ENCODE peak calls at places on chromosome 12, in nine cellular contexts. One of them, this sample, is unnamed.
A peak's percentile ranks its signal among the peaks of the same experiment; 100 is the strongest.

GRCh38 chr12:122749569-122750332 is 2.9 kb upstream of the DENR start:
- DNase-seq in T-helper 2 cell: no peak
- DNase-seq in activated gamma-delta T cell treated with anti-CD3 and anti-CD28 coated beads, Interleukin-2, amount 50 U/mL, for 16 hours: no peak
- DNase-seq in GM03348: no peak
- DNase-seq in activated CD4-positive, alpha-beta T cell treated with anti-CD3 and anti-CD28 coated beads, Interleukin-2, amount 50 U/mL, for 24 hours: no peak
- DNase-seq in PC-3: peak; percentile 86
- DNase-seq in activated CD8-positive, alpha-beta memory T cell treated with anti-CD3 and anti-CD28 coated beads for 4 hours: no peak
- DNase-seq in cardiac septum: no peak
- DNase-seq in iris pigment epithelial cell: no peak
- DNase-seq in this sample: no peak

GRCh38 chr12:119668315-119668651 is 350 bp downstream of the PRKAB1 start:
- DNase-seq in T-helper 2 cell: no peak
- DNase-seq in activated gamma-delta T cell treated with anti-CD3 and anti-CD28 coated beads, Interleukin-2, amount 50 U/mL, for 16 hours: no peak
- DNase-seq in GM03348: peak; percentile 29
- DNase-seq in activated CD4-positive, alpha-beta T cell treated with anti-CD3 and anti-CD28 coated beads, Interleukin-2, amount 50 U/mL, for 24 hours: no peak
- DNase-seq in PC-3: peak; percentile 20
- DNase-seq in activated CD8-positive, alpha-beta memory T cell treated with anti-CD3 and anti-CD28 coated beads for 4 hours: no peak
- DNase-seq in cardiac septum: no peak
- DNase-seq in iris pigment epithelial cell: no peak
- DNase-seq in this sample: peak; percentile 28

GRCh38 chr12:19869413-19869812 is 430.1 kb downstream of the AEBP2 start:
- DNase-seq in T-helper 2 cell: no peak
- DNase-seq in activated gamma-delta T cell treated with anti-CD3 and anti-CD28 coated beads, Interleukin-2, amount 50 U/mL, for 16 hours: no peak
- DNase-seq in GM03348: no peak
- DNase-seq in activated CD4-positive, alpha-beta T cell treated with anti-CD3 and anti-CD28 coated beads, Interleukin-2, amount 50 U/mL, for 24 hours: no peak
- DNase-seq in PC-3: no peak
- DNase-seq in activated CD8-positive, alpha-beta memory T cell treated with anti-CD3 and anti-CD28 coated beads for 4 hours: no peak
- DNase-seq in cardiac septum: no peak
- DNase-seq in iris pigment epithelial cell: peak; percentile 60
- DNase-seq in this sample: no peak

GRCh38 chr12:41604830-41605229 is 416.7 kb downstream of the PDZRN4 start:
- DNase-seq in T-helper 2 cell: no peak
- DNase-seq in activated gamma-delta T cell treated with anti-CD3 and anti-CD28 coated beads, Interleukin-2, amount 50 U/mL, for 16 hours: no peak
- DNase-seq in GM03348: no peak
- DNase-seq in activated CD4-positive, alpha-beta T cell treated with anti-CD3 and anti-CD28 coated beads, Interleukin-2, amount 50 U/mL, for 24 hours: no peak
- DNase-seq in PC-3: no peak
- DNase-seq in activated CD8-positive, alpha-beta memory T cell treated with anti-CD3 and anti-CD28 coated beads for 4 hours: no peak
- DNase-seq in cardiac septum: no peak
- DNase-seq in iris pigment epithelial cell: peak; percentile 49
- DNase-seq in this sample: peak; percentile 68

GRCh38 chr12:3004655-3005565 is 45.7 kb downstream of the TEAD4 start:
- DNase-seq in T-helper 2 cell: no peak
- DNase-seq in activated gamma-delta T cell treated with anti-CD3 and anti-CD28 coated beads, Interleukin-2, amount 50 U/mL, for 16 hours: no peak
- DNase-seq in GM03348: no peak
- DNase-seq in activated CD4-positive, alpha-beta T cell treated with anti-CD3 and anti-CD28 coated beads, Interleukin-2, amount 50 U/mL, for 24 hours: no peak
- DNase-seq in PC-3: no peak
- DNase-seq in activated CD8-positive, alpha-beta memory T cell treated with anti-CD3 and anti-CD28 coated beads for 4 hours: no peak
- DNase-seq in cardiac septum: no peak
- DNase-seq in iris pigment epithelial cell: no peak
- DNase-seq in this sample: no peak

GRCh38 chr12:123520567-123521474 is 12.7 kb downstream of the RILPL1 start:
- DNase-seq in T-helper 2 cell: no peak
- DNase-seq in activated gamma-delta T cell treated with anti-CD3 and anti-CD28 coated beads, Interleukin-2, amount 50 U/mL, for 16 hours: no peak
- DNase-seq in GM03348: no peak
- DNase-seq in activated CD4-positive, alpha-beta T cell treated with anti-CD3 and anti-CD28 coated beads, Interleukin-2, amount 50 U/mL, for 24 hours: no peak
- DNase-seq in PC-3: no peak
- DNase-seq in activated CD8-positive, alpha-beta memory T cell treated with anti-CD3 and anti-CD28 coated beads for 4 hours: no peak
- DNase-seq in cardiac septum: no peak
- DNase-seq in iris pigment epithelial cell: no peak
- DNase-seq in this sample: no peak

GRCh38 chr12:110546339-110546738 is 36.8 kb downstream of the PPTC7 start:
- DNase-seq in T-helper 2 cell: no peak
- DNase-seq in activated gamma-delta T cell treated with anti-CD3 and anti-CD28 coated beads, Interleukin-2, amount 50 U/mL, for 16 hours: no peak
- DNase-seq in GM03348: peak; percentile 78
- DNase-seq in activated CD4-positive, alpha-beta T cell treated with anti-CD3 and anti-CD28 coated beads, Interleukin-2, amount 50 U/mL, for 24 hours: no peak
- DNase-seq in PC-3: peak; percentile 97
- DNase-seq in activated CD8-positive, alpha-beta memory T cell treated with anti-CD3 and anti-CD28 coated beads for 4 hours: no peak
- DNase-seq in cardiac septum: no peak
- DNase-seq in iris pigment epithelial cell: peak; percentile 96
- DNase-seq in this sample: peak; percentile 91

GRCh38 chr12:48686037-48686595 is 4.1 kb upstream of the KANSL2 start:
- DNase-seq in T-helper 2 cell: no peak
- DNase-seq in activated gamma-delta T cell treated with anti-CD3 and anti-CD28 coated beads, Interleukin-2, amount 50 U/mL, for 16 hours: no peak
- DNase-seq in GM03348: no peak
- DNase-seq in activated CD4-positive, alpha-beta T cell treated with anti-CD3 and anti-CD28 coated beads, Interleukin-2, amount 50 U/mL, for 24 hours: no peak
- DNase-seq in PC-3: no peak
- DNase-seq in activated CD8-positive, alpha-beta memory T cell treated with anti-CD3 and anti-CD28 coated beads for 4 hours: no peak
- DNase-seq in cardiac septum: no peak
- DNase-seq in iris pigment epithelial cell: no peak
- DNase-seq in this sample: no peak

GRCh38 chr12:131527736-131528135 is 183.2 kb upstream of the SFSWAP start:
- DNase-seq in T-helper 2 cell: no peak
- DNase-seq in activated gamma-delta T cell treated with anti-CD3 and anti-CD28 coated beads, Interleukin-2, amount 50 U/mL, for 16 hours: no peak
- DNase-seq in GM03348: no peak
- DNase-seq in activated CD4-positive, alpha-beta T cell treated with anti-CD3 and anti-CD28 coated beads, Interleukin-2, amount 50 U/mL, for 24 hours: no peak
- DNase-seq in PC-3: no peak
- DNase-seq in activated CD8-positive, alpha-beta memory T cell treated with anti-CD3 and anti-CD28 coated beads for 4 hours: no peak
- DNase-seq in cardiac septum: no peak
- DNase-seq in iris pigment epithelial cell: no peak
- DNase-seq in this sample: no peak

GRCh38 chr12:47779301-47779942 is 6.4 kb downstream of the SLC48A1 start:
- DNase-seq in T-helper 2 cell: peak; percentile 72
- DNase-seq in activated gamma-delta T cell treated with anti-CD3 and anti-CD28 coated beads, Interleukin-2, amount 50 U/mL, for 16 hours: peak; percentile 93
- DNase-seq in GM03348: peak; percentile 88
- DNase-seq in activated CD4-positive, alpha-beta T cell treated with anti-CD3 and anti-CD28 coated beads, Interleukin-2, amount 50 U/mL, for 24 hours: peak; percentile 92
- DNase-seq in PC-3: peak; percentile 94
- DNase-seq in activated CD8-positive, alpha-beta memory T cell treated with anti-CD3 and anti-CD28 coated beads for 4 hours: peak; percentile 81
- DNase-seq in cardiac septum: peak; percentile 94
- DNase-seq in iris pigment epithelial cell: peak; percentile 79
- DNase-seq in this sample: peak; percentile 91

GRCh38 chr12:10283028-10283427 is 24.6 kb upstream of the KLRD1 start:
- DNase-seq in T-helper 2 cell: no peak
- DNase-seq in activated gamma-delta T cell treated with anti-CD3 and anti-CD28 coated beads, Interleukin-2, amount 50 U/mL, for 16 hours: no peak
- DNase-seq in GM03348: no peak
- DNase-seq in activated CD4-positive, alpha-beta T cell treated with anti-CD3 and anti-CD28 coated beads, Interleukin-2, amount 50 U/mL, for 24 hours: no peak
- DNase-seq in PC-3: no peak
- DNase-seq in activated CD8-positive, alpha-beta memory T cell treated with anti-CD3 and anti-CD28 coated beads for 4 hours: no peak
- DNase-seq in cardiac septum: no peak
- DNase-seq in iris pigment epithelial cell: no peak
- DNase-seq in this sample: no peak

GRCh38 chr12:105741786-105742566 is 396.8 kb downstream of the NUAK1 start:
- DNase-seq in T-helper 2 cell: no peak
- DNase-seq in activated gamma-delta T cell treated with anti-CD3 and anti-CD28 coated beads, Interleukin-2, amount 50 U/mL, for 16 hours: no peak
- DNase-seq in GM03348: peak; percentile 71
- DNase-seq in activated CD4-positive, alpha-beta T cell treated with anti-CD3 and anti-CD28 coated beads, Interleukin-2, amount 50 U/mL, for 24 hours: no peak
- DNase-seq in PC-3: peak; percentile 64
- DNase-seq in activated CD8-positive, alpha-beta memory T cell treated with anti-CD3 and anti-CD28 coated beads for 4 hours: no peak
- DNase-seq in cardiac septum: no peak
- DNase-seq in iris pigment epithelial cell: peak; percentile 58
- DNase-seq in this sample: peak; percentile 76

GRCh38 chr12:95988506-95989275 is 7.5 kb downstream of the HAL start:
- DNase-seq in T-helper 2 cell: no peak
- DNase-seq in activated gamma-delta T cell treated with anti-CD3 and anti-CD28 coated beads, Interleukin-2, amount 50 U/mL, for 16 hours: no peak
- DNase-seq in GM03348: no peak
- DNase-seq in activated CD4-positive, alpha-beta T cell treated with anti-CD3 and anti-CD28 coated beads, Interleukin-2, amount 50 U/mL, for 24 hours: no peak
- DNase-seq in PC-3: no peak
- DNase-seq in activated CD8-positive, alpha-beta memory T cell treated with anti-CD3 and anti-CD28 coated beads for 4 hours: no peak
- DNase-seq in cardiac septum: no peak
- DNase-seq in iris pigment epithelial cell: no peak
- DNase-seq in this sample: no peak

GRCh38 chr12:1532796-1533195 is 61.6 kb downstream of the FBXL14 start:
- DNase-seq in T-helper 2 cell: no peak
- DNase-seq in activated gamma-delta T cell treated with anti-CD3 and anti-CD28 coated beads, Interleukin-2, amount 50 U/mL, for 16 hours: no peak
- DNase-seq in GM03348: no peak
- DNase-seq in activated CD4-positive, alpha-beta T cell treated with anti-CD3 and anti-CD28 coated beads, Interleukin-2, amount 50 U/mL, for 24 hours: no peak
- DNase-seq in PC-3: no peak
- DNase-seq in activated CD8-positive, alpha-beta memory T cell treated with anti-CD3 and anti-CD28 coated beads for 4 hours: no peak
- DNase-seq in cardiac septum: no peak
- DNase-seq in iris pigment epithelial cell: no peak
- DNase-seq in this sample: no peak

GRCh38 chr12:49014547-49014946 is 4.0 kb downstream of the PRKAG1 start:
- DNase-seq in T-helper 2 cell: no peak
- DNase-seq in activated gamma-delta T cell treated with anti-CD3 and anti-CD28 coated beads, Interleukin-2, amount 50 U/mL, for 16 hours: no peak
- DNase-seq in GM03348: peak; percentile 47
- DNase-seq in activated CD4-positive, alpha-beta T cell treated with anti-CD3 and anti-CD28 coated beads, Interleukin-2, amount 50 U/mL, for 24 hours: no peak
- DNase-seq in PC-3: peak; percentile 43
- DNase-seq in activated CD8-positive, alpha-beta memory T cell treated with anti-CD3 and anti-CD28 coated beads for 4 hours: no peak
- DNase-seq in cardiac septum: no peak
- DNase-seq in iris pigment epithelial cell: peak; percentile 23
- DNase-seq in this sample: peak; percentile 61

GRCh38 chr12:47881826-47882427 is 22.9 kb downstream of the VDR start:
- DNase-seq in T-helper 2 cell: no peak
- DNase-seq in activated gamma-delta T cell treated with anti-CD3 and anti-CD28 coated beads, Interleukin-2, amount 50 U/mL, for 16 hours: no peak
- DNase-seq in GM03348: peak; percentile 92
- DNase-seq in activated CD4-positive, alpha-beta T cell treated with anti-CD3 and anti-CD28 coated beads, Interleukin-2, amount 50 U/mL, for 24 hours: no peak
- DNase-seq in PC-3: peak; percentile 60
- DNase-seq in activated CD8-positive, alpha-beta memory T cell treated with anti-CD3 and anti-CD28 coated beads for 4 hours: no peak
- DNase-seq in cardiac septum: no peak
- DNase-seq in iris pigment epithelial cell: peak; percentile 98
- DNase-seq in this sample: peak; percentile 96

GRCh38 chr12:46523863-46524770 is 151.5 kb upstream of the SLC38A2 start:
- DNase-seq in T-helper 2 cell: peak; percentile 10
- DNase-seq in activated gamma-delta T cell treated with anti-CD3 and anti-CD28 coated beads, Interleukin-2, amount 50 U/mL, for 16 hours: no peak
- DNase-seq in GM03348: peak; percentile 78
- DNase-seq in activated CD4-positive, alpha-beta T cell treated with anti-CD3 and anti-CD28 coated beads, Interleukin-2, amount 50 U/mL, for 24 hours: no peak
- DNase-seq in PC-3: peak; percentile 97
- DNase-seq in activated CD8-positive, alpha-beta memory T cell treated with anti-CD3 and anti-CD28 coated beads for 4 hours: no peak
- DNase-seq in cardiac septum: no peak
- DNase-seq in iris pigment epithelial cell: peak; percentile 98
- DNase-seq in this sample: peak; percentile 84

GRCh38 chr12:117501470-117501869 is 140.0 kb upstream of the NOS1 start:
- DNase-seq in T-helper 2 cell: no peak
- DNase-seq in activated gamma-delta T cell treated with anti-CD3 and anti-CD28 coated beads, Interleukin-2, amount 50 U/mL, for 16 hours: no peak
- DNase-seq in GM03348: no peak
- DNase-seq in activated CD4-positive, alpha-beta T cell treated with anti-CD3 and anti-CD28 coated beads, Interleukin-2, amount 50 U/mL, for 24 hours: no peak
- DNase-seq in PC-3: no peak
- DNase-seq in activated CD8-positive, alpha-beta memory T cell treated with anti-CD3 and anti-CD28 coated beads for 4 hours: no peak
- DNase-seq in cardiac septum: no peak
- DNase-seq in iris pigment epithelial cell: no peak
- DNase-seq in this sample: no peak

GRCh38 chr12:29543036-29543435 is 45.5 kb upstream of the OVCH1 start:
- DNase-seq in T-helper 2 cell: no peak
- DNase-seq in activated gamma-delta T cell treated with anti-CD3 and anti-CD28 coated beads, Interleukin-2, amount 50 U/mL, for 16 hours: no peak
- DNase-seq in GM03348: no peak
- DNase-seq in activated CD4-positive, alpha-beta T cell treated with anti-CD3 and anti-CD28 coated beads, Interleukin-2, amount 50 U/mL, for 24 hours: no peak
- DNase-seq in PC-3: no peak
- DNase-seq in activated CD8-positive, alpha-beta memory T cell treated with anti-CD3 and anti-CD28 coated beads for 4 hours: no peak
- DNase-seq in cardiac septum: no peak
- DNase-seq in iris pigment epithelial cell: no peak
- DNase-seq in this sample: no peak

GRCh38 chr12:109880049-109880931 is at the start of gene GLTP:
- DNase-seq in T-helper 2 cell: peak; percentile 87
- DNase-seq in activated gamma-delta T cell treated with anti-CD3 and anti-CD28 coated beads, Interleukin-2, amount 50 U/mL, for 16 hours: peak; percentile 81
- DNase-seq in GM03348: peak; percentile 99
- DNase-seq in activated CD4-positive, alpha-beta T cell treated with anti-CD3 and anti-CD28 coated beads, Interleukin-2, amount 50 U/mL, for 24 hours: peak; percentile 69
- DNase-seq in PC-3: peak; percentile 97
- DNase-seq in activated CD8-positive, alpha-beta memory T cell treated with anti-CD3 and anti-CD28 coated beads for 4 hours: peak; percentile 76
- DNase-seq in cardiac septum: peak; percentile 95
- DNase-seq in iris pigment epithelial cell: peak; percentile 69
- DNase-seq in this sample: peak; percentile 65

GRCh38 chr12:75750950-75751349 is 239.5 kb upstream of the KRR1 start:
- DNase-seq in T-helper 2 cell: no peak
- DNase-seq in activated gamma-delta T cell treated with anti-CD3 and anti-CD28 coated beads, Interleukin-2, amount 50 U/mL, for 16 hours: no peak
- DNase-seq in GM03348: peak; percentile 57
- DNase-seq in activated CD4-positive, alpha-beta T cell treated with anti-CD3 and anti-CD28 coated beads, Interleukin-2, amount 50 U/mL, for 24 hours: no peak
- DNase-seq in PC-3: no peak
- DNase-seq in activated CD8-positive, alpha-beta memory T cell treated with anti-CD3 and anti-CD28 coated beads for 4 hours: no peak
- DNase-seq in cardiac septum: no peak
- DNase-seq in iris pigment epithelial cell: peak; percentile 87
- DNase-seq in this sample: peak; percentile 90

GRCh38 chr12:7108042-7108927 is 729 bp downstream of the C1RL start:
- DNase-seq in T-helper 2 cell: peak; percentile 56
- DNase-seq in activated gamma-delta T cell treated with anti-CD3 and anti-CD28 coated beads, Interleukin-2, amount 50 U/mL, for 16 hours: peak; percentile 57
- DNase-seq in GM03348: peak; percentile 91
- DNase-seq in activated CD4-positive, alpha-beta T cell treated with anti-CD3 and anti-CD28 coated beads, Interleukin-2, amount 50 U/mL, for 24 hours: peak; percentile 43
- DNase-seq in PC-3: peak; percentile 64
- DNase-seq in activated CD8-positive, alpha-beta memory T cell treated with anti-CD3 and anti-CD28 coated beads for 4 hours: peak; percentile 46
- DNase-seq in cardiac septum: peak; percentile 92
- DNase-seq in iris pigment epithelial cell: peak; percentile 86
- DNase-seq in this sample: peak; percentile 78

GRCh38 chr12:11067514-11067913 is 5.4 kb upstream of the TAS2R46 start:
- DNase-seq in T-helper 2 cell: no peak
- DNase-seq in activated gamma-delta T cell treated with anti-CD3 and anti-CD28 coated beads, Interleukin-2, amount 50 U/mL, for 16 hours: no peak
- DNase-seq in GM03348: no peak
- DNase-seq in activated CD4-positive, alpha-beta T cell treated with anti-CD3 and anti-CD28 coated beads, Interleukin-2, amount 50 U/mL, for 24 hours: no peak
- DNase-seq in PC-3: no peak
- DNase-seq in activated CD8-positive, alpha-beta memory T cell treated with anti-CD3 and anti-CD28 coated beads for 4 hours: no peak
- DNase-seq in cardiac septum: no peak
- DNase-seq in iris pigment epithelial cell: peak; percentile 31
- DNase-seq in this sample: peak; percentile 47

This sample was measured in choroid plexus epithelial cell.